ENCODE peak calls at places on chromosome 11, in eight cellular contexts. V, T, Y, E, P, Z, S and L are unnamed samples. For H3K4me1, the result is how much of the 10 kb centered on the place peaks cover.

GRCh38 chr11:125242141-125242780 is 77.7 kb downstream of the PKNOX2 start:
- DNase-seq in Y (no peak), S (no peak), V (no peak), T (no peak), E (no peak), P (no peak), Z (no peak), L (no peak)

GRCh38 chr11:41274831-41275230 is 184.6 kb downstream of the LRRC4C start:
- DNase-seq in P (no peak), E (no peak), S (no peak), Z (no peak), Y (no peak), T (no peak), V (no peak), L (no peak)

GRCh38 chr11:97574976-97575665 is 1185.3 kb downstream of the JRKL start:
- DNase-seq in E (no peak), S (no peak), T (no peak), P (no peak), V (no peak), Z (no peak), Y (no peak), L (no peak)

GRCh38 chr11:117181586-117182550 is 3.3 kb downstream of the SIDT2 start:
- DNase-seq in S (no peak), E (no peak), T (no peak), P (no peak), V (no peak), Z (no peak), Y (no peak), L (peak)

GRCh38 chr11:7353100-7353499 is 101.4 kb downstream of the SYT9 start:
- DNase-seq in S (peak), Z (peak), V (no peak), P (peak), T (no peak), Y (no peak), E (no peak), L (no peak)

GRCh38 chr11:97814325-97814959 is 1206.3 kb upstream of the CNTN5 start:
- DNase-seq in Y (no peak), V (no peak), E (no peak), T (no peak), P (no peak), Z (no peak), S (no peak), L (no peak)

GRCh38 chr11:114262681-114263509 is 33.3 kb upstream of the NNMT start:
- DNase-seq in Y (no peak), V (no peak), Z (peak), S (no peak), P (peak), E (no peak), T (no peak), L (no peak)

GRCh38 chr11:125954123-125954944 is 8.5 kb downstream of the VSIG10L2 start:
- DNase-seq in Z (no peak), S (no peak), E (no peak), Y (no peak), V (no peak), P (no peak), T (no peak), L (no peak)

GRCh38 chr11:58301576-58301975 is 33.5 kb upstream of the OR10W1 start:
- DNase-seq in V (no peak), P (no peak), Y (no peak), T (no peak), Z (no peak), S (no peak), E (no peak), L (no peak)

GRCh38 chr11:66081505-66081904 is 11.4 kb downstream of the PACS1 start:
- DNase-seq in E (no peak), Y (peak), S (peak), P (no peak), Z (no peak), T (peak), V (peak), L (no peak)

GRCh38 chr11:108340958-108341357 is 118.1 kb downstream of the ATM start:
- DNase-seq in P (peak), Y (no peak), T (no peak), S (no peak), V (no peak), Z (no peak), E (no peak), L (peak)

GRCh38 chr11:44939673-44940072 is 11.0 kb downstream of the TP53I11 start:
- DNase-seq in V (peak), P (peak), Y (peak), E (no peak), S (no peak), T (no peak), Z (peak), L (no peak)

GRCh38 chr11:68302256-68303054 is 9.9 kb upstream of the LRP5 start:
- DNase-seq in V (no peak), T (no peak), Z (no peak), P (no peak), S (peak), E (no peak), Y (no peak), L (no peak)

GRCh38 chr11:46491661-46492331 is 100.2 kb upstream of the CHRM4 start:
- DNase-seq in T (no peak), V (no peak), P (no peak), Z (no peak), S (no peak), E (no peak), Y (no peak), L (no peak)

GRCh38 chr11:75797796-75798195 is 17.2 kb upstream of the UVRAG start:
- DNase-seq in P (no peak), T (no peak), S (no peak), E (peak), Z (no peak), V (no peak), Y (no peak), L (no peak)

GRCh38 chr11:134509381-134510068 is 97.5 kb upstream of the B3GAT1 start:
- DNase-seq in Y (no peak), V (no peak), T (peak), S (no peak), P (no peak), Z (no peak), E (no peak), L (no peak)

GRCh38 chr11:126862664-126863247 is 137.8 kb downstream of the KIRREL3 start:
- DNase-seq in S (no peak), T (no peak), E (no peak), V (no peak), Y (no peak), P (peak), Z (peak), L (no peak)

GRCh38 chr11:113134605-113135004 is 173.4 kb downstream of the NCAM1 start:
- DNase-seq in E (no peak), Z (no peak), S (no peak), P (no peak), Y (no peak), V (no peak), T (no peak), L (no peak)

GRCh38 chr11:63769044-63769718 is 606 bp upstream of the ZFTA start:
- DNase-seq in P (peak), S (peak), T (no peak), V (peak), E (peak), Z (peak), Y (peak), L (peak)

GRCh38 chr11:62548545-62549335 is 2.1 kb upstream of the AHNAK start:
- DNase-seq in Y (no peak), S (peak), Z (no peak), T (no peak), E (no peak), P (no peak), V (peak), L (no peak)

GRCh38 chr11:109320595-109320994 is 101.4 kb upstream of the C11orf87 start:
- DNase-seq in V (no peak), E (no peak), Y (no peak), T (no peak), S (no peak), P (no peak), Z (no peak), L (no peak)

DNA sequence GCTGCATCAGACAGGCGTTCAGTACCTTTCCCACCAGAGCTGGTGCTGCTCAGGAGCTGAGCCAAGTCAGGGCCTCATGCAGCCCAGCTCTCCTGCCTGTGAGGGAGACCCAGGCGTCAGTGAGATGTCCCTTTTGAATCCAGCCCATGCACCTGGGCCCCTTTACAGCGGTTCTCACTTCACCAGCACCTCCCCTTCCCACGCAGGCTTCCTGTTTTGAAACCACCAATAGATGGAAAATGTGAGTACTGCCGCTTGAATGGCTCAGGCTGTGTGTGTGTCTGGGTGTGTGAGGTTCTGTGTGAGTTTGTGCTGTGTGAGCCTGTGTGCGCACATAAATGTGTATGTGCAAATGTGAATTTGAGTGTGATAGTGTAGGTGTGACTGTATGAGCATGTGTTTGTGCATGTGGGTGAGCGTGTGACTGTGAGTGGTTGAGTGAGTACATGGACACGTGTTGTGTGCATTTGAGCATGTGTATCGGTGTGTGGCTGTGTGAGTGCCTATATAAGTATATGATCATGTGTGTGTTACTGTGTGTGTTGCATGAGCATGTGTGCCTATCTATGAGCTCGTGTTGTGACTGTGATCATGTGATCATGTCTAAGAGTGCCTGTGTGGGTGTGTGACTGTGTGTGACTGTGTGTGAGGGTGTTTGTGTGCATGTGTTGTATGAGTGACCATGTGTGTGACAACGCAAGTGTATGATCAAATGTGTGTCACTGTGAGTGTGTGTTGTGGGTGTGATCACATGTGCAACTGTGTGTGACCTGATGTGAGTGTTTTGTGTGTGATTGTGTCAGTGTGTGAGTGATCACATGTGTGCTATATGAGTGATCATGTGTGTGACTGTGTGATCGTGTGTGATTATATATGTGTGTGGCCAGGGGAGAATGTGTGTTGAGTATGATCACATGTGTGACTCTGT is 88.7 kb downstream of the UBASH3B start:
- DNase-seq in V (no peak), Z (no peak), P (no peak), E (no peak), T (peak), S (peak), Y (no peak), L (no peak)
- H3K4me1 ChIP-seq in V (under half), Z (under half), P (under half), E (under half), T (under half), S (under half), Y (under half), L (under half)

GRCh38 chr11:842370-843002 is at the start of the genes POLR2L and TSPAN4:
- DNase-seq in P (peak), E (peak), S (peak), Z (peak), Y (peak), T (peak), V (peak), L (peak)

GRCh38 chr11:844693-845644 is 2.3 kb downstream of the TSPAN4 start:
- DNase-seq in T (peak), V (peak), Y (peak), P (peak), E (peak), S (peak), Z (peak), L (peak)

GRCh38 chr11:841981-842369 is 354 bp downstream of the POLR2L start:
- DNase-seq in S (no peak), Z (no peak), P (no peak), E (no peak), Y (no peak), T (no peak), V (no peak), L (no peak)

GRCh38 chr11:843818-844692 is 1.4 kb downstream of the TSPAN4 start:
- DNase-seq in Y (peak), Z (peak), T (peak), S (peak), P (peak), E (no peak), V (peak), L (peak)

GRCh38 chr11:843086-843704 is 543 bp downstream of the TSPAN4 start:
- DNase-seq in T (no peak), P (no peak), Y (peak), Z (no peak), V (no peak), E (no peak), S (no peak), L (no peak)
- TF ChIP-seq CTCF in T (no peak), P (no peak), Y (no peak), Z (peak), V (peak), E (no peak), S (peak), L (no peak)

GRCh38 chr11:17640493-17641164 is 78.7 kb upstream of the MYOD1 start:
- DNase-seq in S (no peak), V (no peak), P (no peak), T (no peak), Z (no peak), E (no peak), Y (no peak), L (no peak)
- H3K4me1 ChIP-seq in S (under half), V (under half), P (under half), T (under half), Z (under half), E (under half), Y (under half), L (under half)

DNA sequence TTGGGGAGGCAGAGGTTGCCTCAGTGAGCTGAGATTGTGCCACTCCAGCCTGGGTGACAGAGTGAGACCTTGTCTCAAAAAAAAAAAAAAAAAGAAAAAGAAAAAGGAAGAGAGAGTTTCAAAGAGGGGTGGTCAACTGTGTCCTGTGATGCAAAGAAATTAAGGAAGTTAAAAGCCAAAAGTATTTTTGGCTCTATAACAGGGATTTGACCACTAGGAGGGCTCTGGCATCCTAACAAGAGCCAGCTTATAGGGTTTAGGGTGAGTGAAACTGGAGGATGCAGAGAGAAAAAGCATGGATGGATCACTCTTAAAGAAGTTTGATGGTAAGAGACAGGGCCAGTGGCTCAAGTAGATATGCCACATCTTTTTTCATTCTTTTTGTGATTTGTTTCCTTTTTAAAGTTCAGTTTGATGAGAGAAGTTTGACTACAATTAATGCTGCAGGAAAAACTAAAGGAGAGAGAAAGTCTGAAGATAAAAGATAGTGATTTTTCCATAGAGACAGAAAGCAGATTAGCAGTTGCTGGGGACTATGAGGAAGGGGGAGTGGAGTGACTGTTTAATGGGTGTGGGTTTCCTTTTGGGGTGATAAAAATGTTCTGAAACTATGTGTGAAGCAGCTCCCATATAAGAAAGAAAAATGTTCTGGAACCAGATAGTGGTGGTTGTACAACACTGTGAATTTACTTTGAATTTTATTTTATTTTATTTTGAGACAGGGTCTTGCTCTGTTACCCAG is 11.1 kb upstream of the MICAL2 start:
- DNase-seq in V (no peak), Y (no peak), S (no peak), T (no peak), P (no peak), E (no peak), Z (no peak), L (no peak)
- TF ChIP-seq CTCF in V (no peak), Y (no peak), S (no peak), T (no peak), P (no peak), E (no peak), Z (peak), L (no peak)